ENCODE peak calls at places on chromosomes 7 and 10, in four cellular contexts. X, H, I and M are unnamed samples.

GRCh38 chr7:103784887-103785286 is 204.6 kb downstream of the RELN start:
- DNase-seq in I (no peak), H (no peak), X (no peak), M (no peak)

GRCh38 chr10:7159928-7160327 is 250.9 kb downstream of the SFMBT2 start:
- DNase-seq in X (no peak), H (no peak), I (no peak), M (no peak)

GRCh38 chr10:68618234-68618633 is 58.1 kb downstream of the TET1 start:
- DNase-seq in I (no peak), H (no peak), X (no peak), M (no peak)

GRCh38 chr7:44671069-44671468 is 64.6 kb downstream of the OGDH start:
- DNase-seq in X (no peak), I (no peak), H (no peak), M (no peak)

GRCh38 chr7:22156205-22156604 is 200.7 kb downstream of the RAPGEF5 start:
- DNase-seq in X (peak), I (no peak), H (no peak), M (no peak)

GRCh38 chr7:503046-503574 is 16.5 kb downstream of the PDGFA start:
- DNase-seq in X (no peak), H (no peak), I (no peak), M (no peak)

GRCh38 chr10:71656220-71656619 is 63.4 kb downstream of the C10orf105 start:
- DNase-seq in I (no peak), H (no peak), X (no peak), M (no peak)

GRCh38 chr7:141497391-141497790 is 53.8 kb upstream of the AGK start:
- DNase-seq in I (no peak), H (no peak), X (no peak), M (no peak)

GRCh38 chr7:127872122-127872521 is 159.1 kb downstream of the LRRC4 start:
- DNase-seq in X (no peak), I (no peak), H (no peak), M (no peak)

GRCh38 chr7:121504478-121504877 is 108.4 kb upstream of the FAM3C start:
- DNase-seq in H (no peak), I (no peak), X (peak), M (no peak)

GRCh38 chr10:77820349-77820748 is 106.2 kb downstream of the DLG5 start:
- DNase-seq in X (no peak), I (no peak), H (no peak), M (no peak)

GRCh38 chr7:140726304-140726703 is 29.8 kb downstream of the NDUFB2 start:
- DNase-seq in H (no peak), I (no peak), X (peak), M (no peak)

GRCh38 chr7:415646-416525 is 103.8 kb downstream of the PDGFA start:
- DNase-seq in I (no peak), H (no peak), X (no peak), M (peak)

GRCh38 chr7:150325110-150325611 is 1.8 kb upstream of the ACTR3C start:
- DNase-seq in H (no peak), X (no peak), I (no peak), M (peak)

GRCh38 chr7:138008588-138009349 is 6.9 kb upstream of the CREB3L2 start:
- DNase-seq in I (no peak), X (peak), H (no peak), M (no peak)

DNA sequence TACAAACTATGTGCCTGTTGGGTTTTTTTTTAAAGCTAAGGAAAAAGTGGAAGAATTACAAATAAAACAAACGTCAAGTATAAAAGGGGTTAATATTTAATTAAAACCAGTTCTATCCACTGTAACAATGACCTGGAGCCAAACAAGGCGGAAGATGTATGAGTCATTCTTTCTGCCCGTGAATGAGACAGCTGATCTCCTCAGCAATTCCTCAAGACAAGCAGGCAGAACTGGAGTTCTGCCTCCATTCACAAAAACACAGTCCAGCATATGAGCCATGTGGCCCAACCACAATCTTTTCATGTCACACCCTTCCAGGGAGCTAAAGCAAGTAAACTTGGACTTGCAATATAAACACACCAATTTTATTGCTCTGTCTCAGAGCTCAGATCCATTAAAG is 8.4 kb downstream of the ETV1 start:
- DNase-seq in X (peak), I (no peak), H (no peak), M (no peak)
- TF ChIP-seq POLR2A in X (no peak), I (no peak), H (no peak), M (no peak)

DNA sequence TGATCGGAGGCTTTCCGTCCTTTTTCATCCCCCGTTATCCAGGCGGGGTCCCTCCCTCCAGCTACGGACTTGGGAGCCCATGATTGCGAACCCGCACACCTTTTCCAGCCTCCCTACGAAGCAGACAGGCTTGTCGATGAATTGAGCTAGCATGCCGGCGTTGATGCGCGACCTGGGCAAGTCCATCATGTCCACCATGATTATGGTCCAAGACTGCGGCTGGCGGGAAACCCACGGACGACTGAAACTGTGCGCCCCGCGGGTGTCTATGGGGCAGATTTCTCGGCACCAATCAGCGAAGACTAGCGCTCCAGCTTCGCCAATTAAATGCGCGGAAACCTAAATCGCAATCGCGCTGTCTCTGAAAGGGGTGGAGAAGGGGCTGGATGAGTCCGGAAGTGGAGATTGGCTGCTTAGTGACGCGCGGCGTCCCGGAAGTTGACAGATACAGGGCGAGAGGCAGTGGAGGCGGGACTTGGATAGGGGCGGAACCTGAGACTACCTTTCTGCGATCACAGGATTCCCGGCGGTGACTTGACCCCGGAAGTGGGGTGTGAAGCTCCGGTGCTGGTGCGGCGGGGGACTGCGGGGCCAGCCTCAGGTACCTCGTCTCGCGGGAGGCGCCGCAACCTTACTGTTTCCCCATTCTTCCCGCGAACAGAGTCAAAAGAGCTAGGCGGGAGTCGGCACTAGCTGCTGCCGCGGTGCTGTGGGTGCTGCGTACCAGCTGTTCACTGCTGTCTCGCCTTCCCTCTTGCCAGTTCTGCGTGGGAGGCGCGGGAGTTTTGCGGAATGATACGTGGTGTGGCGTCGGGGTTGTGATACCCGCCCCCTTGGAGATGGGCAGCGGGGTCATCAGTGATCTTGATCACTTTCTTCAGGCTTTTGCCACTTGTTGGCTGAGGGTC is at the start of gene UMAD1:
- DNase-seq in X (peak), I (peak), H (peak), M (peak)
- TF ChIP-seq POLR2A in X (peak), I (peak), H (peak), M (peak)

GRCh38 chr10:104121485-104122272 is at the start of gene SFR1:
- DNase-seq in H (peak), I (peak), X (peak), M (peak)

GRCh38 chr10:104120061-104120460 is 1.9 kb upstream of the SFR1 start:
- DNase-seq in I (no peak), H (no peak), X (no peak), M (no peak)

GRCh38 chr10:104122273-104123107 is 519 bp downstream of the SFR1 start:
- DNase-seq in X (no peak), I (no peak), H (no peak), M (peak)

GRCh38 chr10:104120512-104120902 is 1.5 kb upstream of the SFR1 start:
- DNase-seq in H (no peak), I (no peak), X (no peak), M (no peak)

GRCh38 chr10:104120903-104121484 is 977 bp upstream of the SFR1 start:
- DNase-seq in X (peak), I (peak), H (peak), M (peak)
- TF ChIP-seq POLR2A in X (no peak), I (no peak), H (no peak), M (no peak)

GRCh38 chr7:156401617-156402016 is 239.0 kb upstream of the RNF32 start:
- DNase-seq in I (no peak), X (no peak), H (no peak), M (no peak)

GRCh38 chr7:156397249-156397648 is 243.3 kb upstream of the RNF32 start:
- DNase-seq in H (no peak), I (no peak), X (no peak), M (no peak)

GRCh38 chr7:156400046-156400445 is 240.5 kb upstream of the RNF32 start:
- DNase-seq in X (no peak), H (no peak), I (no peak), M (no peak)

GRCh38 chr7:156402255-156402654 is 238.3 kb upstream of the RNF32 start:
- DNase-seq in X (no peak), I (no peak), H (no peak), M (no peak)
- TF ChIP-seq POLR2A in X (no peak), I (no peak), H (no peak), M (no peak)

DNA sequence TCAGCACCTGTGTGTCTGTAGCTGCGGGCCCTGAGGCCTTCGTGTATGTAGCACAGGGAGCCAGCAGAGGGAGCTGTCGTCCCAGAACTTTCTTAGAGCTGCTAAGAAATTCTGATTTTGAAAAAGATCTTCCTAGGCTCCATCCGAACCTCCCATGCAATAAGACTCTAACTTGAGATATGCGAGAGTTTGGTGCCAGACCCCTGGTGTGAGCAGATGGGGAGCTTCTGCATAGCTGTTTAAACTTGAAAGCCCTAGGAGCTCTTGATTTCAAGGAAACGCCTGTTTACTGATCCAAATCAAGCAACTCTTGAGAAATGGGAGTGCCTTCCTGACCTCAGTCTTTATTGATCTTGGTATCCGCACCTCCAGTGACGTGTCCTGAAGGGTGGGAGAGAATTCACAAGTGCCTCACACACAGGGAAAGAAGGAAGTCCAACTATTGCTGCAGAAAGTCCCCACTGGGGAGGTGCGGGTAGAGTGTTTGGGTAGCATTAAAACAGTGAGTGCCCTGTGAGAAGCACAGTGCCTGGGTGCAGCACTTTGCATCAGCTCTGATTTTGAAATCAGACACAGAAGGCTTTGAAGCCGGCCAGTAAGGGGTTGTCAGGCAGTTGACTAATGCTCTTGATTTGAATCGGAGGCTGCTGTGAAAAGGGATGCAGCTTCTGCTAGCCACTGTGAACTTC is 66.4 kb upstream of the STRIP2 start:
- DNase-seq in X (peak), H (peak), I (peak), M (peak)
- TF ChIP-seq POLR2A in X (no peak), H (no peak), I (no peak), M (no peak)

GRCh38 chr10:31759124-31759798 is 169.4 kb downstream of the ARHGAP12 start:
- DNase-seq in X (peak), H (no peak), I (peak), M (peak)
- TF ChIP-seq POLR2A in X (peak), H (no peak), I (no peak), M (no peak)

GRCh38 chr7:47254081-47255006 is 327.6 kb downstream of the TNS3 start:
- DNase-seq in I (peak), H (no peak), X (peak), M (peak)
- TF ChIP-seq POLR2A in I (no peak), H (peak), X (peak), M (no peak)